ENCODE peak calls at places on chromosome 19, in five cellular contexts. A is stomach; C is CD4-positive, alpha-beta T cell; W is H1; H is brain microvascular endothelial cell. E is an unnamed sample.

GRCh38 chr19:2636897-2637683 is 65.4 kb downstream of the GNG7 start:
- DNase-seq in A (peak), C (peak), W (no peak), H (peak), E (no peak)

GRCh38 chr19:12938054-12938535 is 314 bp upstream of the CALR start:
- DNase-seq in A (peak), C (peak), W (peak), H (peak), E (peak)

GRCh38 chr19:49157445-49158224 is at the start of gene TRPM4:
- DNase-seq in A (peak), C (no peak), W (peak), H (peak), E (peak)

GRCh38 chr19:27906081-27906480 is 1306.9 kb downstream of the UQCRFS1 start:
- DNase-seq in A (no peak), C (no peak), W (no peak), H (no peak), E (no peak)

GRCh38 chr19:50377051-50377441 is 789 bp downstream of the NR1H2 start:
- DNase-seq in A (peak), C (peak), W (no peak), H (no peak), E (no peak)

GRCh38 chr19:52237771-52238400 is 31.5 kb upstream of the ZNF766 start:
- DNase-seq in A (peak), C (peak), W (no peak), H (peak), E (peak)

GRCh38 chr19:14091086-14091884 is 734 bp upstream of the SAMD1 start:
- DNase-seq in A (no peak), C (peak), W (no peak), H (peak), E (peak)

GRCh38 chr19:34109596-34109995 is 62.7 kb upstream of the LSM14A start:
- DNase-seq in A (no peak), C (no peak), W (no peak), H (no peak), E (no peak)

GRCh38 chr19:53647350-53647749 is 15.6 kb downstream of the DPRX start:
- DNase-seq in A (no peak), C (no peak), W (no peak), H (no peak), E (no peak)

GRCh38 chr19:13881231-13881691 is 4.3 kb downstream of the NANOS3 start:
- DNase-seq in A (no peak), C (no peak), W (peak), H (no peak), E (no peak)

GRCh38 chr19:18109731-18110671 is 12.4 kb downstream of the MAST3 start:
- DNase-seq in A (peak), C (peak), W (no peak), H (no peak), E (no peak)

DNA sequence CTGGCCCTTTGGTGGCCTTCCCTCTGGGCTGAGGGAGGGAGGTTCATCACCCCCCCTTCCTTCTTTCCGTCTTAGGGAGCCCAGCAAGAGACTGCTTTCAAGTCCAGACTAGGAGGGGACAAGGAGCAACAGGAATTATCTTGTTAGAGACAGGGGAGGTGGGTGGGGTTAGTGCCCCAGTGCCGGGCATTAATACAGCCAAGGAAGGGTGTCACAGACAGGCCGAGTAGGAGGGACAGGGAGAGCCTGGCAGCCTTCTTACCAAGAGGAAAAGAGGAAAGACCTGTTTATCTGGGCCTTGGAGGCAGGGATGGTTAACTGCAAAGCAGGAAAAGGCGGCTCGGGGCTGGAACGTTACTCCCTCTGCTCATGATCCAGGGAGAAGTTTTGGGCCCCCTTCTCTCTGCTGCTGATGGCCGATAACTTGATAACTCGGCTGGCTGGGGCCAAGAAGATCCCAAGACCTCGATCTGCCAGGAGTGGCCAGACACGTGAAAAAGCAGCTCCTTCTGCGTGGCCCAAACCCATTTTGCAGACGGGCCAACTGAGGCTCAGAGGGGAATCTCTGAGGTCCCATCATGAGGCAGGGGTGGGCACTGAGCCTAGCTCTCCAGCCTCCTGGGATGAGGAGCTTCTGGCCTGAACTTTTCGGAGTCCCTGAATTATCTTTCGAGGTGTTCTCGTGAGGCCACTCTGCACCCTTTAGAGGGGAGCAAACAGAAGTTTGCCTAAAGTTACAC is 79.3 kb downstream of the PTPRS start:
- DNase-seq in A (no peak), C (no peak), W (no peak), H (no peak), E (no peak)
- H3K27ac ChIP-seq in A (no peak), C (no peak), W (no peak), H (no peak), E (peak)

DNA sequence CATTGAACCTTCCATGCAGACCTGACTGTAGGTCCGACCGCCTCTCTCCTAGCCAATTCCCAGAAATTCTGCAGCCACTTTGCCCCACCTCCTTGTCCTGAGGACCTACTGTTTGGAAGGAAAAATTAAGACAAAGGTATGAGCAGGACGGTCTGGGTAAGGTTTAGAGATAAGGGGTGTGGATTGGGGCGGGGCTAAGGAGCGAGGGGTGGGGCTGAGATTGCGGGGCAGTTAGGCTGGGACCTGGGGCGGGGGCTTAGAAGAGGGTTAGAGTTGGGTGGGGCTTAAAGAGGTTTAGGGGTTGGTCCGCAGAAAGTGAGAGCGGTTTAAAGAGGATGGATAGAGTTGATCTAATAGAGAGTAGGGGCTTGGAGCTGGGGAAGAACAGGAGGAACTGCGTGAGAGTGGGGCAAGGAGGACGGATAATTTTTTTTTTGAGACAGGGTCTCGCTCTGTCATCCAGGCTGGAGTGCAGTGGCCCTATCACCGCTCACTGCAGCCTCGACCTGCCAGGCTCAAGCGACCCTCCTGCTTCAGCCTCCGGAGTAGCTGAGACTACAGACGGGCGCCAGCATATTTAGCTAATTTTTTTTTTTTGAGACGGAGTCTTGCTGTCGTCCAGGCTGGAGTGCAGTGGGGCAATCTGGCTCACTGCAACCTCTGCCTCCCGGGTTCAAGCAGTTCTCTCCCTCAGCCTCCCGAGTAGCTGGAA is 1.7 kb upstream of the ZNF865 start:
- DNase-seq in A (no peak), C (no peak), W (no peak), H (no peak), E (no peak)
- H3K27ac ChIP-seq in A (peak), C (no peak), W (no peak), H (no peak), E (peak)

DNA sequence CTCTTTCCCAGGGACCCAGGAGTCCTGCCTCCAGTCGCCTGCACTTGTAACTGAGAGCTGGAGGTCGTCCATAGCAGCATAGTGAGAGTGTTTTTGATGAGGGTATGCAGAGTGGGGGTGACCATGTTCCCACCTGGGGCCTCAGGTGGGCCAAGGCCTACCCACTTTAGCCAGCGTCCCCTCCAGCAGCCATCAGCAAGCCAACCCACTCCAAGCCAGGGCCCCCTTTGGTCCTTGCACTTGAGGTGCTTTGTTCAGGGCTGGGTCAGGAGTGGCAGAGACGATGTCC is 11.9 kb upstream of the SMG9 start:
- DNase-seq in A (no peak), C (no peak), W (no peak), H (no peak), E (no peak)
- H3K27ac ChIP-seq in A (peak), C (no peak), W (no peak), H (no peak), E (peak)

GRCh38 chr19:1255186-1256161 is 7.1 kb downstream of the MIDN start:
- DNase-seq in A (no peak), C (no peak), W (no peak), H (no peak), E (no peak)
- H3K27ac ChIP-seq in A (peak), C (peak), W (no peak), H (no peak), E (peak)

DNA sequence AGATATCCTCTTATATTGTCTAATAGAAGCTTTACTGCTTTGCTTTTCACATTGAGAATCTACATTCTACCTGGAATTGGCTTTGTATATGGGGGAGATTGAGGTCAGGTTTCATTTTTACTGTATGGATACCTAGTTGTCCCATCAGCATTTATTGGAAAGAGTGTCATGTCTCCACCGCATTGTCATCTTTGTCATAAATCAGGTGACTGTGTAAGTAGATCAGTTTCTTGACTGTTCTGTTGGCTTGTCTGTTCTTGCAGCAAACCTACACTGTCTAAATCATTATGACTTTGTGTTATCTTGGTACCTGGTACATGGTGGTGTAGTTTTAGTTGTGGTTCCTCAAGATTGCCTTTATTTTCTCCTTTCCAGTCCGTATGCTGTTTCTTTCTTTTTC is 5.8 kb downstream of the URI1 start:
- DNase-seq in A (no peak), C (no peak), W (no peak), H (no peak), E (no peak)
- H3K27ac ChIP-seq in A (no peak), C (no peak), W (no peak), H (no peak), E (no peak)

DNA sequence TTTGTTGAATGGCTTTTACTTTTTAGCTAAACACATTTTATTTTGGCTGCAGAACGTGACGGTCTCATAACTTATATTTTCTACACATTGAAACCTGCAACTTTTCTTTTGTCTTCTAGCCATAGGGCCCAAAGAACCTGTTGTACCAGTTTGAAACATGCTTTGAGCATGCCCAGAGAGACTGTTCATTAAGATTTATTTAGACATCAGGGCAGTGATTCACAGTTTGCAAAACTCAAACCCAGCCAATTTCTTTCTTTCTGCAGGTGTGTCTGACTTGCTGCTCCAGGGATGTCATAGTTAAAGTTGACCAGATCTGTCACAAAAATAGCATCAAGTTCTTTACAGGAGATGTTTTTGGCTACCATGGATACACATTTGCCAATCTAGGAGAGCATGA is 22.0 kb downstream of the SAE1 start:
- DNase-seq in A (no peak), C (no peak), W (no peak), H (no peak), E (no peak)
- H3K27ac ChIP-seq in A (peak), C (no peak), W (no peak), H (no peak), E (no peak)

E was measured in HL-60.